ENCODE peak calls at places on chromosomes 11 and 22, in four cellular contexts. Y is OCI-LY7, J is lower lobe of right lung, N is fibroblast of lung. W is an unnamed sample.

GRCh38 chr11:64027619-64028397 is 7.9 kb upstream of the FLRT1 start:
- DNase-seq in N (no peak), Y (peak), J (no peak), W (no peak)

GRCh38 chr11:10305262-10305963 is 540 bp downstream of the ADM start:
- DNase-seq in Y (no peak), N (peak), J (peak), W (no peak)

GRCh38 chr11:13229136-13229535 is 48.5 kb upstream of the BMAL1 start:
- DNase-seq in Y (no peak), J (no peak), N (no peak), W (no peak)

GRCh38 chr22:43777204-43777671 is 34.9 kb downstream of the EFCAB6 start:
- DNase-seq in Y (no peak), N (peak), J (no peak), W (peak)

GRCh38 chr11:86116386-86116726 is 47.5 kb upstream of the PICALM start:
- DNase-seq in Y (no peak), J (no peak), N (peak), W (no peak)

GRCh38 chr11:65501530-65502273 is 2.9 kb downstream of the MALAT1 start:
- DNase-seq in Y (peak), J (no peak), N (peak), W (no peak)

GRCh38 chr22:22375586-22376351 is 131.2 kb downstream of the VPREB1 start:
- DNase-seq in N (no peak), Y (peak), J (no peak), W (no peak)

GRCh38 chr11:45652781-45653180 is 12.6 kb downstream of the CHST1 start:
- DNase-seq in Y (no peak), J (no peak), N (peak), W (no peak)

GRCh38 chr11:86288776-86289507 is 13.1 kb upstream of the HIKESHI start:
- DNase-seq in J (no peak), N (peak), Y (no peak), W (no peak)

GRCh38 chr22:30079952-30080533 is at the start of gene HORMAD2:
- DNase-seq in Y (no peak), N (peak), J (peak), W (peak)

GRCh38 chr11:130637566-130637965 is 189.1 kb downstream of the ADAMTS15 start:
- DNase-seq in Y (no peak), N (no peak), J (no peak), W (no peak)

GRCh38 chr11:95084509-95084908 is 5.1 kb upstream of the ENDOD1 start:
- DNase-seq in J (no peak), N (peak), Y (no peak), W (no peak)

GRCh38 chr22:37502342-37503182 is 16.4 kb upstream of the MFNG start:
- DNase-seq in Y (no peak), N (no peak), J (peak), W (no peak)

GRCh38 chr11:130070109-130070828 is 575 bp downstream of the APLP2 start:
- DNase-seq in Y (peak), J (peak), N (peak), W (no peak)

GRCh38 chr11:498297-499181 is 8.5 kb downstream of the RNH1 start:
- DNase-seq in J (no peak), N (no peak), Y (no peak), W (no peak)

GRCh38 chr11:126502159-126502558 is 146.7 kb downstream of the ST3GAL4 start:
- DNase-seq in J (no peak), N (no peak), Y (no peak), W (no peak)

GRCh38 chr22:41237707-41238569 is 2.8 kb downstream of the CHADL start:
- DNase-seq in N (peak), J (peak), Y (peak), W (peak)

GRCh38 chr11:47944555-47945128 is 35.7 kb upstream of the PTPRJ start:
- DNase-seq in Y (no peak), N (peak), J (no peak), W (no peak)

GRCh38 chr11:124895471-124895971 is 2.1 kb downstream of the ROBO4 start:
- DNase-seq in N (no peak), Y (no peak), J (no peak), W (no peak)

GRCh38 chr11:74686792-74687191 is 44.4 kb downstream of the CHRDL2 start:
- DNase-seq in N (peak), Y (no peak), J (peak), W (no peak)

GRCh38 chr11:19359425-19360000 is 118.8 kb upstream of the E2F8 start:
- DNase-seq in Y (peak), N (peak), J (no peak), W (no peak)

GRCh38 chr11:99019676-99020075 is 1.1 kb upstream of the CNTN5 start:
- DNase-seq in N (no peak), J (no peak), Y (no peak), W (no peak)

GRCh38 chr11:61826930-61827572 is 1.0 kb upstream of the FADS2 start:
- DNase-seq in J (peak), Y (no peak), N (no peak), W (no peak)

GRCh38 chr11:19080579-19080993 is 20.1 kb upstream of the MRGPRX2 start:
- DNase-seq in N (peak), Y (no peak), J (peak), W (no peak)

GRCh38 chr11:6468712-6469495 is 4.8 kb downstream of the TRIM3 start:
- DNase-seq in N (peak), Y (peak), J (peak), W (peak)

GRCh38 chr22:22576244-22576988 is 17.4 kb upstream of the PRAME start:
- DNase-seq in J (no peak), Y (peak), N (peak), W (no peak)

GRCh38 chr22:28819253-28820096 is 19.1 kb upstream of the XBP1 start:
- DNase-seq in J (peak), N (no peak), Y (peak), W (no peak)
- H3K27ac ChIP-seq in J (peak), N (no peak), Y (peak), W (no peak)

DNA sequence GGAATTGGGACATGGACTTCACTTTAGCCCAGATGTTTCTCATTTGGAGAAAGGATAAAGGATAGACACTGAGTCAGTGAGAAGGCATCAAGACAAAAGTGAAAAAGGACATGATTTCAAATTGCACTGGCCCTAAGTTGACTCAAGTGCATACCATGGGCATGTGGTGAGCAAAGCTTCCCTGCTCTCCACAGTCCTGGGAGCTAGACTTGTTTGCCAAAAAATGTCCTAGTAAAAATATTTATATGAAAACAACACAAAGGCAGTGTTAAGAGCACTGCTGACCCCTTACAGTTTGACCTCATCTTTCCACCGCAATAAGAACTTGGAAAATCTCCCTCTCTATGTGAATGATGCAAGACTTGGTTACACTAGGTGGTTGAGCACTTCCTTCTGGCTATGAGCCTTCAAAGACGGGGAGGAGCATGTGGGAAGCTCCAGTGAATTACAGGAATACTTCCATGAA is 46.5 kb upstream of the FIBIN start:
- DNase-seq in N (peak), Y (no peak), J (no peak), W (no peak)
- H3K27ac ChIP-seq in N (peak), Y (no peak), J (peak), W (no peak)

GRCh38 chr22:46596032-46596441 is 24.1 kb upstream of the GRAMD4 start:
- DNase-seq in N (peak), J (peak), Y (no peak), W (no peak)
- H3K27ac ChIP-seq in N (no peak), J (no peak), Y (no peak), W (no peak)

DNA sequence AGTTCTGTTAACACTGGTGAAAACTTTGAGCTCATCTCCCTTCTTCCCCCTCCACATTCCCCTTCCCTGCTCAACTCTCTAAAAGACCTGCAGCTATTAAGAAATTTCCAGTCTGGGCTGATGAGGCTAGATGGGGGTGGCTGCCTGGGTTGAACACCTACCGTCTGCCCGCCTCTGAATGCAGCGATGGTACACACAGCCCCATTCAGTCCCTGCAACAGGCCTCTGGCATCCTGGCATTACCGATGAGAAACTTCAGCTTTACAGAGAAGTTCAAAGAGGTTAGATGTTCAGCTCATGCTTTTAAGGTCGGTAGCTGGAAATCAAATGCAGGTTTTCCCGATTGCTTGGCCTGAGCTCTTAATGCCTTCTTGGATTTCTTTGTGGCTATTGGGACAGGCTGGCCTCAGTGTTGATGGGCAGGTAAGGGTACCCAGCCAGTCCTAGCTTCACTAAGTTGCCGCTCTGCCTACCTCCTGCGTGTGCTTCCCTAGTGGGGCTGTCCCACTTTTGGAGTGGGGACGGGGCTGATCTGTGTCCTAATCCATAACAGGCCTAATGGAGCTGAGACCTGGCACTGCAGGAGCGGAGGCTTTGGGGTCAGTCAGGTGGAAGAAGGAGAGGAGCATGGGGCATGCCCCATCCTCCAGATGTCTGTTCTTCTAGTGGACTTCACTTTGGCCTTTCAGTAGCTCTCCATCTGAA is 49.1 kb downstream of the ZBTB16 start:
- DNase-seq in N (no peak), J (no peak), Y (no peak), W (no peak)
- H3K27ac ChIP-seq in N (no peak), J (peak), Y (no peak), W (no peak)

DNA sequence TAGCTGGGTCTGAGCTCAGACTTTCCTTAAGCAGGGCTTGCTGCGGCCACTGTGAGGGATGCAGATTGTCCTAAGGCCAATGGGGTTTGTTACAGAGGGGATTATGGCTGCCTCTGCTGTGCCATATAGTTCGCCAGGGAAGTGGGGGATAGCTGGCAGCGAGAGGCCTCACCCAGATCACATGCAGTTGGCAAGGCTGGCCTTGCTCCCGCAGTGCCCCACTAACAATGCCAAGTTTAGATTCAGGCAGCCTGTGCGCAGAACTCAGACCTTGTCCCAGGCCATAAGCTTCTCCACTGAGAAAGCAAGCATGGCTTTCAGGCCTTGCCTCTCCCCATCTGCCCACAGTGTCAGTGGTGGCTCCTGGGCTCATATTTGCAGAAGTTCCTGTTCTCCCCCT is 4.7 kb upstream of the APOL2 start:
- DNase-seq in J (no peak), Y (no peak), N (no peak), W (no peak)
- H3K27ac ChIP-seq in J (peak), Y (no peak), N (no peak), W (no peak)

W was measured in caudate nucleus.